ENCODE peak calls at places on chromosomes 16 and 17, in nine cellular contexts. H, Q, Y, K, O, G, C, I and V are unnamed samples.

GRCh38 chr16:57799619-57800212 is 2.6 kb downstream of the KIFC3 start:
- DNase-seq in Y (no peak), O (no peak), I (no peak), K (no peak), H (no peak), Q (no peak), C (no peak), G (no peak), V (no peak)

GRCh38 chr16:1347286-1347855 is 4.3 kb downstream of the TSR3 start:
- DNase-seq in O (no peak), Y (no peak), K (no peak), I (no peak), G (no peak), Q (no peak), H (no peak), C (no peak), V (no peak)

GRCh38 chr17:79513805-79514535 is 96.9 kb downstream of the RBFOX3 start:
- DNase-seq in O (no peak), K (no peak), C (no peak), Y (peak; percentile 34), I (no peak), G (no peak), Q (no peak), H (no peak), V (no peak)

GRCh38 chr17:76266244-76266938 is 1.2 kb downstream of the UBALD2 start:
- DNase-seq in Y (no peak), O (no peak), C (no peak), G (no peak), K (no peak), I (no peak), Q (peak; percentile 56), H (no peak), V (peak; percentile 58)

GRCh38 chr17:55577011-55577586 is 65.8 kb upstream of the SMIM36 start:
- DNase-seq in H (peak; percentile 68), Q (peak; percentile 72), K (peak; percentile 29), O (no peak), C (no peak), G (peak; percentile 49), Y (no peak), I (peak; percentile 75), V (peak; percentile 53)

GRCh38 chr17:57636985-57637667 is 108.0 kb downstream of the CCDC182 start:
- DNase-seq in O (no peak), Y (no peak), Q (no peak), C (no peak), I (no peak), H (no peak), G (no peak), K (no peak), V (no peak)

GRCh38 chr17:73770115-73770848 is 126.0 kb upstream of the SDK2 start:
- DNase-seq in Y (peak; percentile 85), K (peak; percentile 58), H (peak; percentile 85), G (no peak), I (peak; percentile 95), Q (peak; percentile 89), O (peak; percentile 32), C (peak; percentile 88), V (peak; percentile 54)

GRCh38 chr17:13635951-13636350 is 34.2 kb upstream of the HS3ST3A1 start:
- DNase-seq in C (no peak), Y (no peak), I (no peak), O (no peak), G (no peak), H (no peak), K (no peak), Q (peak; percentile 59), V (peak; percentile 7)

GRCh38 chr16:65497571-65497970 is 375.7 kb upstream of the CDH11 start:
- DNase-seq in Q (no peak), C (no peak), O (no peak), K (no peak), G (no peak), H (no peak), Y (no peak), I (no peak), V (no peak)

GRCh38 chr16:50771366-50771765 is 29.5 kb downstream of the CYLD start:
- DNase-seq in I (no peak), O (peak; percentile 21), G (no peak), Y (no peak), H (no peak), C (no peak), Q (no peak), K (no peak), V (no peak)

GRCh38 chr16:48444574-48444973 is 59.4 kb upstream of the SIAH1 start:
- DNase-seq in I (no peak), Y (peak; percentile 77), H (no peak), G (no peak), Q (peak; percentile 91), O (peak; percentile 58), K (peak; percentile 18), C (no peak), V (peak; percentile 92)

GRCh38 chr17:3750926-3751325 is 27.2 kb downstream of the HASPIN start:
- DNase-seq in G (peak; percentile 47), H (no peak), Q (no peak), O (no peak), K (no peak), Y (no peak), I (no peak), C (no peak), V (no peak)

GRCh38 chr16:64540449-64540848 is 581.4 kb downstream of the CDH11 start:
- DNase-seq in H (no peak), G (no peak), K (no peak), Y (no peak), C (no peak), O (no peak), I (no peak), Q (no peak), V (no peak)

GRCh38 chr16:27323781-27324561 is 10.2 kb downstream of the IL4R start:
- DNase-seq in Q (no peak), I (peak; percentile 55), C (no peak), H (no peak), O (no peak), K (no peak), G (no peak), Y (no peak), V (no peak)

GRCh38 chr17:75033346-75034235 is 13.2 kb downstream of the ATP5PD start:
- DNase-seq in Y (peak; percentile 97), H (peak; percentile 99), G (peak; percentile 86), C (peak; percentile 94), K (peak; percentile 86), Q (peak; percentile 89), O (peak; percentile 76), I (peak; percentile 97), V (peak; percentile 95)

GRCh38 chr16:31132979-31133599 is 2.4 kb downstream of the PRSS8 start:
- DNase-seq in K (no peak), I (no peak), G (no peak), Q (no peak), Y (no peak), C (no peak), H (no peak), O (no peak), V (no peak)

GRCh38 chr16:90020838-90021382 is 1.7 kb upstream of the DBNDD1 start:
- DNase-seq in I (no peak), C (no peak), K (peak; percentile 49), H (no peak), O (peak; percentile 15), G (no peak), Q (no peak), Y (no peak), V (no peak)

DNA sequence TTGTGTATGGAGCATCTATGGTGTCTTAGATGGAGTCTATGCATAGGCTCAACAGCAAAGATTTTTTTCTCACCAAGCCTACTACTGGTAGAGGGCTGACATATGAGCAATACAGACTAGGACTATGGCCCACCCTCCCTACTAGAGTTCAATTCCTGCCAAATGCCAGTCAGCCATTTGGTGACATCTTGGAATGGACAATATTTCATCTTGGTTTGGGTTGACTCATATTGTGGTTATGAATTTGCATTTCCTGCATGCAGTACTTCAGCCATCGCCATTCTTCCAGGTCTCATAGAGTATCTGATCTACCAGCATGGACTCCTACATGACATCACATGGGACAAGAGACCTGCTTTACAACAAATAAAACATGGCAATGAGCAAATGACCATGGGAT is 778.1 kb upstream of the SOX9 start:
- DNase-seq in Y (no peak), C (no peak), K (no peak), O (no peak), I (no peak), H (no peak), Q (no peak), G (no peak), V (no peak)
- H3K27ac ChIP-seq in Y (no peak overlapping the region), C (no peak overlapping the region), K (no peak overlapping the region), O (no peak overlapping the region), I (no peak overlapping the region), H (no peak overlapping the region), Q (no peak overlapping the region), G (no peak overlapping the region), V (no peak overlapping the region)

GRCh38 chr17:7240375-7240774 is 1.1 kb upstream of the PHF23 start:
- DNase-seq in C (no peak), H (no peak), I (no peak), G (no peak), O (no peak), K (no peak), Y (no peak), Q (no peak), V (no peak)
- H3K27ac ChIP-seq in C (peak overlapping the region; percentile 100), H (peak overlapping the region; percentile 98), I (no peak overlapping the region), G (peak overlapping the region; percentile 85), O (no peak overlapping the region), K (peak overlapping the region; percentile 99), Y (peak overlapping the region; percentile 54), Q (no peak overlapping the region), V (no peak overlapping the region)

DNA sequence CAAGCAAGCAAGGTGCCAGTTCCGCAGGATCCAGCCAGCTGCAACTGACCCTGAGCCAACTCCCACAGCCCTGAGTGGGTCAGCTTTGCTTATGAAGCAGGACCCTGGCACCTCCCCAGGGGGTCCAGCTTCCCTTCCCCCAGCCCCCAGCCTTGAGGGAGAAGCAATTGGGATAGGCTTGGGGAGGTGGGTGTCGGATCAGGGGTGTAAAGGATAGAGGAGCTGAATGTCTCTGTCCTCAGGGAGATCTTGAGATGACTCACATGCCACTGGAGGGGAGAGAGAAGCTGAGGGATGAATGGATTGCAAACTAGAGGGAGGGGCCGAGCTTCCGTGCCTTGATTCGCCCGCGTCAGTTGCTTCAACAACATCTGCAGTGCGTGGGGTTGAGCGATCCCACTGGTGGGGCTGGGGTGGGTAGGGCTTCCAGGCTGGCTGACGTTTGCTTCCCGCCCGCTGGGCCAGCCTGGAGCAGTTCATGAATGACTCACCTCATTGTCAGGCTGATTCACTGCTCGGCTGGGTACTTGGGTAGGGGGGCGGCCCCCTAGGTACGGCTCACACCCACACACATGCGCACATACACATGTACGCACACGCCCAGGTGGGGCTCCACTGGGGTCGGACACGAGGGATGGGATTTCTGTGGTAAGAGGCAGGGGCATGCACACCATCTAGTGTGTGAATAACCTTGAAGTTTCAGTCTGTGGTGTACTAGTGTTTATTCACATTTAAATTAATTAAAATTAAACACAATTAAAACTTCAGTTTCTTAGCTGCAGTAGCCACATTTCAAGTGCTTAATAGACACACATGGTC is 3.6 kb upstream of the HROB start:
- DNase-seq in Y (peak; percentile 98), I (peak; percentile 96), O (peak; percentile 98), C (peak; percentile 97), G (no peak), H (peak; percentile 66), Q (peak; percentile 99), K (peak; percentile 74), V (peak; percentile 99)
- H3K27ac ChIP-seq in Y (peak overlapping the region; percentile 87), I (no peak overlapping the region), O (peak overlapping the region; percentile 92), C (no peak overlapping the region), G (no peak overlapping the region), H (peak overlapping the region; percentile 91), Q (no peak overlapping the region), K (no peak overlapping the region), V (peak overlapping the region; percentile 64)

DNA sequence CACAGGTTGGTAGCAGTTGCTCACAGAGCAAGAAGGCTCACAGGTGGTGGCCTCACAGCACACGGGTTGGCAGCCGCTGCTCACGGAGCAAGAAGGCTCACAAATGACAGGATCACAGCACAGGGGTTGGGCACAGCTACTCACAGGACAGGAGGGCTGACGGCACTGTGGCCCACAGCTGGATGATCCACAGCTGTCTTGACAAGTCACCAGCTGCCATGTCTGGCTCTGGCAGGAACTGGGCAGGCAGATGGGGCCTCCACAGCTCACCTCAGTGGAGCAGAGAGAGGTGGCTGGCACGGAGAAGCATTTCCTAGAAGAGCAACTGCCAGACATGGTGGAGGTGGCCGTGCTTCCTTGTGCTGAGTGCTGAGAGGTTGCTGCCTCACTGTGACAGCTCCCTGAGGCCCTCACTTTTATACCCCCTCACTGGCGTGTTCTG is at the start of gene KRTAP16-1:
- DNase-seq in G (no peak), Q (no peak), Y (no peak), C (no peak), I (peak; percentile 59), O (no peak), H (no peak), K (no peak), V (no peak)
- H3K27ac ChIP-seq in G (peak within 1 kb of the TSS; percentile 62), Q (no peak within 1 kb of the TSS), Y (no peak within 1 kb of the TSS), C (peak within 1 kb of the TSS; percentile 20), I (no peak within 1 kb of the TSS), O (no peak within 1 kb of the TSS), H (no peak within 1 kb of the TSS), K (no peak within 1 kb of the TSS), V (no peak within 1 kb of the TSS)